ENCODE peak calls at places on chromosomes 12 and 14, in eight cellular contexts. H, C, Y, W, K, R, J and P are unnamed samples. For H3K36me3, the result is how much of the 10 kb centered on the place peaks cover.

GRCh38 chr12:27474344-27474743 is 27.8 kb downstream of the SMCO2 start:
- DNase-seq in H (peak), C (no peak), Y (no peak), W (no peak), K (no peak), R (no peak), J (no peak), P (no peak)

GRCh38 chr12:6370576-6370935 is 4.8 kb downstream of the SCNN1A start:
- DNase-seq in H (no peak), C (no peak), Y (no peak), W (no peak), K (no peak), R (no peak), J (no peak), P (no peak)

GRCh38 chr14:21069388-21070082 is 569 bp upstream of the ARHGEF40 start:
- DNase-seq in H (no peak), C (peak), Y (peak), W (no peak), K (no peak), R (no peak), J (peak), P (no peak)

GRCh38 chr12:18068355-18068754 is 21.6 kb downstream of the RERGL start:
- DNase-seq in H (no peak), C (no peak), Y (no peak), W (no peak), K (no peak), R (no peak), J (peak), P (no peak)

GRCh38 chr14:91835920-91836843 is 31.2 kb downstream of the TC2N start:
- DNase-seq in H (peak), C (peak), Y (peak), W (peak), K (peak), R (peak), J (peak), P (no peak)

GRCh38 chr14:36807727-36808126 is 146.1 kb downstream of the PAX9 start:
- DNase-seq in H (no peak), C (no peak), Y (no peak), W (no peak), K (no peak), R (no peak), J (no peak), P (no peak)

GRCh38 chr12:121796855-121797751 is 3.6 kb upstream of the RHOF start:
- DNase-seq in H (peak), C (no peak), Y (peak), W (peak), K (peak), R (peak), J (peak), P (peak)

GRCh38 chr12:52867636-52868035 is 18.8 kb upstream of the KRT78 start:
- DNase-seq in H (no peak), C (no peak), Y (peak), W (peak), K (no peak), R (no peak), J (no peak), P (no peak)

GRCh38 chr12:3236345-3237153 is 159.4 kb downstream of the TSPAN9 start:
- DNase-seq in H (peak), C (no peak), Y (peak), W (no peak), K (no peak), R (peak), J (peak), P (no peak)

GRCh38 chr14:84064756-84065155 is 1465.2 kb upstream of the FLRT2 start:
- DNase-seq in H (no peak), C (no peak), Y (no peak), W (no peak), K (no peak), R (no peak), J (no peak), P (no peak)

GRCh38 chr14:54211562-54212308 is 185.1 kb upstream of the CDKN3 start:
- DNase-seq in H (peak), C (no peak), Y (no peak), W (no peak), K (no peak), R (peak), J (peak), P (no peak)

GRCh38 chr14:38788060-38788459 is 315.0 kb downstream of the SEC23A start:
- DNase-seq in H (no peak), C (no peak), Y (no peak), W (no peak), K (no peak), R (no peak), J (no peak), P (no peak)

GRCh38 chr12:19856389-19856788 is 417.1 kb downstream of the AEBP2 start:
- DNase-seq in H (no peak), C (no peak), Y (no peak), W (no peak), K (no peak), R (no peak), J (no peak), P (no peak)

GRCh38 chr12:91256471-91256870 is 73.9 kb upstream of the DCN start:
- DNase-seq in H (no peak), C (no peak), Y (no peak), W (no peak), K (no peak), R (no peak), J (no peak), P (no peak)

GRCh38 chr12:2893007-2893406 is 2.3 kb downstream of the TULP3 start:
- DNase-seq in H (peak), C (no peak), Y (no peak), W (no peak), K (peak), R (no peak), J (peak), P (peak)

GRCh38 chr14:56884617-56885016 is 74.3 kb upstream of the OTX2 start:
- DNase-seq in H (no peak), C (no peak), Y (no peak), W (no peak), K (no peak), R (no peak), J (no peak), P (no peak)

GRCh38 chr14:22472935-22473854 is 115.8 kb downstream of the DAD1 start:
- DNase-seq in H (peak), C (no peak), Y (no peak), W (no peak), K (no peak), R (peak), J (peak), P (no peak)

GRCh38 chr12:120404271-120404670 is 33.6 kb upstream of the COX6A1 start:
- DNase-seq in H (no peak), C (no peak), Y (no peak), W (no peak), K (no peak), R (no peak), J (no peak), P (no peak)

GRCh38 chr12:47383942-47384341 is 304.2 kb upstream of the AMIGO2 start:
- DNase-seq in H (peak), C (no peak), Y (no peak), W (no peak), K (no peak), R (no peak), J (no peak), P (no peak)

GRCh38 chr14:93994919-93995682 is 2.0 kb upstream of the CCDC197 start:
- DNase-seq in H (peak), C (no peak), Y (peak), W (no peak), K (peak), R (no peak), J (no peak), P (peak)
- H3K27ac ChIP-seq in H (peak), C (no peak), Y (no peak), W (peak), K (peak), R (no peak), J (no peak), P (peak)

DNA sequence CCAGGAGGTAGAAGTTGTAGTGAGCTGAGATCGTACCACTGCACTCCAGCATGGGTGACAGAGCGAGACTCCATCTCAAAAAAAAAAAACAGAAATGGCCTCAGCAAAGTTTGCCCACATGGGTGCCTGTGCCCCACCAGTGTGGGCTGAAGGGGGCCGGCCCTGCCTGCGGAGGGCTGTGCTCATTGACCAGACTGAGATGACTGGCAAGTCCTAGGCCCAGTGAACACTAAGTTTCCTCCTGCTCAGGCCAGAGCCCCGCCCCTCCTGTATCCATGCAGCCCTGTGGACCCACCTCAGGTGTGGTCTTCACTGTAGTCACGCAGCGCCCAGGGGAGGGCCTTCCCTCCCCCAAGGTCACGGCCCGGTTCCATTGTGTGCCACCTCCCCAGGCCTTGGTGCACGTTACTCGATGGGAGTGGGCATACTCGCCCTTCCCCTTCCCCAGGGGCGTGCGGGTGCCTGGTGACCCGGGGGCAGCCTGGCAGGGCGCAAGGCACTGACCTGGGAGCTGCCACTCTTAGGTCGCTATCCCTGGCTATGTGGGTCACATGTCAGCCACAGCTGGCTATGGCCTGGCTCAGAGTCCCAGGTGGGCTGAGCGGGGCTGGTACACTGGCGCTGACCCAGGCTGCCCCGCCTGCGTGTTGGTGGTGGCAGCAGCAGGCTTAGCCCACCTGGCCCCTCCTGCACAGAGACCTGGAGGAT is 16.1 kb downstream of the INF2 start:
- DNase-seq in H (no peak), C (no peak), Y (no peak), W (no peak), K (no peak), R (no peak), J (no peak), P (no peak)
- H3K36me3 ChIP-seq in H (under half), C (under half), Y (under half), W (under half), K (half or more), R (under half), J (half or more), P (under half)

DNA sequence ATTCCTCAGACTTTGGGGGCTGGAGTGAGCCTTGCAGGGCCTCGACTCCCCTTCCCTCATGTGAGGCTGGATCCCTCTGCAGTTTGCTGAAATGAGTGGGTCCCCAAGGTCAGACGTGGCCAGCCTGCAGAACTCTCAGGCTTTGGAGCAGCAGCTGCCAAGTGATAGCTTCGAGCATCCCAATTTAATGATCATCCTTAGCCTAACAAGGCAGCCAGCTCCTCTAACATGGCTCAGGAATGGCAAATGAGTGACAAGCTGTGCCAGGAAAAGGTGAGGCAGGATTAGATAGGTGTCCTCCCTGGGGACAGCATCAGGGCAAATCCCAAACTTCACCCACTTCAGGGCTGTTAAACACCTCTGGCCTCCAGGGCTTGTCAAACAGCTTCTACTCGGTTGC is 130.7 kb upstream of the PWP1 start:
- DNase-seq in H (no peak), C (no peak), Y (no peak), W (no peak), K (no peak), R (no peak), J (no peak), P (no peak)
- H3K4me3 ChIP-seq in H (no peak), C (no peak), Y (no peak), W (no peak), K (no peak), R (no peak), J (no peak), P (no peak)

GRCh38 chr14:100028990-100029677 is 36.1 kb upstream of the EVL start:
- DNase-seq in H (peak), C (no peak), Y (no peak), W (no peak), K (no peak), R (no peak), J (peak), P (no peak)
- H3K27ac ChIP-seq in H (no peak), C (no peak), Y (no peak), W (no peak), K (no peak), R (no peak), J (no peak), P (no peak)

DNA sequence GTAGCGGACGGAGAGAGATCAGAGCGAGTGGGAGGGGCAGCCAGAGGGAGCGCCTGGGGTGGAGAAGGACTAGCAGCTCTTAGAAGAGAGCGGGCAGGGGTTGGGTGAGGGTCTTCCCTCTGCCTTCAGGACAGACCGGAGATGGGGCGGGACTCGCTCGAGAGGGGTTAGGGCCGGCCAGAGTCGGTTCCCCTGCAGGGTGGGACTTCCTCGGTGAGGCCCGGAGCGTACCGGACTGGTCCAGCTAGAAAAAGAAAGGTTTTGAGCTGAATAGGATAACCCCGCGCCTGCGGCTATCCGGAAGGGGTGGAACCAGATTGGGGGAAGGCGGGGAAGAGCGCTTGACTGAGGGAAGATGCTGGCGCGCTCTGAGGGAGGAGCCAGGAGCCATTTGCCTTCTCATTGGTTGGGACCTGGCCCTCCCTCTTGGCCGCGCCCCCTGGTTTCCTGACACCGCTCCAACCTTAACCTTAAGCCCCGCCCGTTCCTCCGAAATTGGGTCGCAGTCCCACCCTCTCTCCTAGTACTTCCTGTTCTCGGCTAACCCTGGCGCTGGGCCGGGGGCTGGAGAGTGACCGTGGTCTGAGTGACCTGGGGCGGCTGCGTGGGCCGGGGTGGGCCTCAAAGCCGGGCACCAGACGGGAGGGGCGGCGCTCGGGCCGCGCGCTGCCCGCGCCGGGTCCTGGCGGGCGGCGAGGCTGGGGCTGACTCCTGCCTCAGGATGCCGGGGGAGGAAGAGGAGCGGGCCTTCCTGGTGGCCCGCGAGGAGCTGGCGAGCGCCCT is at the start of gene RNF31:
- DNase-seq in H (peak), C (peak), Y (peak), W (peak), K (peak), R (peak), J (peak), P (peak)
- H3K36me3 ChIP-seq in H (under half), C (half or more), Y (under half), W (under half), K (under half), R (under half), J (under half), P (under half)